ENCODE peak calls at places on chromosomes 2 and 18, in seven cellular contexts. P is HFF-Myc; M is HL-60; X is activated CD8-positive, alpha-beta memory T cell treated with anti-CD3 and anti-CD28 coated beads, Interleukin-2, amount 50 U/mL, for 4 hours; G is kidney tubule cell; E is activated effector memory CD4-positive, alpha-beta T cell treated with anti-CD3 and anti-CD28 coated beads, Interleukin-2, amount 50 U/mL, for 16 hours; V is sciatic nerve. Q is an unnamed sample.

GRCh38 chr2:232505805-232506360 is 14.3 kb upstream of the PRSS56 start:
- DNase-seq in P (no peak), M (no peak), X (no peak), G (no peak), E (no peak), V (no peak), Q (peak; percentile 96)

GRCh38 chr2:101330253-101330921 is 21.9 kb upstream of the RNF149 start:
- DNase-seq in P (no peak), M (no peak), X (peak; percentile 44), G (peak; percentile 38), E (peak; percentile 78), V (peak; percentile 74), Q (peak; percentile 58)

GRCh38 chr2:166090346-166090745 is 37.5 kb downstream of the SCN1A start:
- DNase-seq in P (no peak), M (no peak), X (no peak), G (no peak), E (no peak), V (no peak), Q (no peak)

GRCh38 chr2:203238711-203239526 is at the start of gene CYP20A1:
- DNase-seq in P (peak; percentile 77), M (peak; percentile 78), X (peak; percentile 98), G (peak; percentile 97), E (peak; percentile 99), V (peak; percentile 98), Q (peak; percentile 98)

GRCh38 chr2:177315303-177315887 is 50.9 kb upstream of the NFE2L2 start:
- DNase-seq in P (no peak), M (no peak), X (no peak), G (no peak), E (no peak), V (no peak), Q (peak; percentile 25)

GRCh38 chr2:29477186-29477585 is 362.0 kb downstream of the CLIP4 start:
- DNase-seq in P (no peak), M (no peak), X (no peak), G (no peak), E (no peak), V (no peak), Q (no peak)

GRCh38 chr2:232937278-232937906 is 67.3 kb downstream of the SNORC start:
- DNase-seq in P (no peak), M (no peak), X (no peak), G (peak; percentile 81), E (no peak), V (no peak), Q (peak; percentile 53)

GRCh38 chr18:29849145-29849544 is 1193.4 kb downstream of the DSC3 start:
- DNase-seq in P (no peak), M (no peak), X (no peak), G (no peak), E (no peak), V (no peak), Q (no peak)

GRCh38 chr2:113157897-113158753 is 15.6 kb upstream of the PSD4 start:
- DNase-seq in P (no peak), M (no peak), X (no peak), G (peak; percentile 84), E (no peak), V (no peak), Q (no peak)